ENCODE peak calls at places on chromosomes 1 and 21, in six cellular contexts. N is B cell; I is left kidney; J is mucosa of gallbladder; Y is activated CD8-positive, alpha-beta memory T cell treated with anti-CD3 and anti-CD28 coated beads for 48 hours; G is PC-9. Q is an unnamed sample.

GRCh38 chr1:185670187-185670627 is 64.0 kb upstream of the HMCN1 start:
- DNase-seq in G (peak; percentile 17), N (peak; percentile 24), I (peak; percentile 66), Y (no peak), J (peak; percentile 33), Q (no peak)

GRCh38 chr1:53505401-53505800 is 46.2 kb downstream of the DMRTB1 start:
- DNase-seq in I (no peak), Y (no peak), G (no peak), N (no peak), J (no peak), Q (no peak)

GRCh38 chr1:208243851-208244583 is at the start of gene PLXNA2:
- DNase-seq in J (peak; percentile 86), G (peak; percentile 81), N (peak; percentile 83), I (peak; percentile 90), Y (no peak), Q (peak; percentile 57)

GRCh38 chr1:245475116-245475515 is 320.3 kb downstream of the KIF26B start:
- DNase-seq in J (no peak), Y (no peak), I (no peak), N (no peak), G (no peak), Q (no peak)

GRCh38 chr1:167548059-167548932 is 5.3 kb downstream of the CREG1 start:
- DNase-seq in Y (no peak), N (no peak), I (no peak), G (no peak), J (no peak), Q (no peak)

GRCh38 chr1:91916811-91917460 is 31.0 kb upstream of the TGFBR3 start:
- DNase-seq in N (no peak), J (no peak), G (no peak), Y (no peak), I (no peak), Q (no peak)

GRCh38 chr1:162310337-162310736 is 66.3 kb downstream of the SPATA46 start:
- DNase-seq in N (no peak), G (no peak), J (no peak), I (peak; percentile 38), Y (no peak), Q (no peak)

GRCh38 chr1:87712261-87712674 is 383.6 kb downstream of the LMO4 start:
- DNase-seq in I (no peak), J (peak; percentile 22), Y (no peak), N (no peak), G (peak; percentile 7), Q (no peak)

GRCh38 chr1:179817789-179818188 is 59.8 kb downstream of the TOR1AIP2 start:
- DNase-seq in Y (no peak), G (no peak), N (no peak), I (no peak), J (peak; percentile 19), Q (no peak)

GRCh38 chr1:25735956-25736529 is 64.0 kb upstream of the SELENON start:
- DNase-seq in G (no peak), J (no peak), I (no peak), Y (no peak), N (no peak), Q (no peak)

GRCh38 chr1:36115200-36115669 is 9.8 kb downstream of the COL8A2 start:
- DNase-seq in I (peak; percentile 57), Y (no peak), J (no peak), G (peak; percentile 17), N (no peak), Q (no peak)

GRCh38 chr1:938088-938683 is 14.5 kb downstream of the SAMD11 start:
- DNase-seq in N (no peak), G (peak; percentile 67), I (peak; percentile 67), Y (no peak), J (peak; percentile 44), Q (no peak)

GRCh38 chr1:99652881-99653281 is 7.0 kb downstream of the PALMD start:
- DNase-seq in G (no peak), I (no peak), N (no peak), J (no peak), Y (no peak), Q (no peak)

GRCh38 chr21:37619464-37619974 is 252.9 kb downstream of the DYRK1A start:
- DNase-seq in J (no peak), G (no peak), N (no peak), I (no peak), Y (no peak), Q (no peak)

GRCh38 chr1:54377040-54377691 is 29.0 kb downstream of the SSBP3 start:
- DNase-seq in Y (no peak), G (peak; percentile 26), I (no peak), N (no peak), J (no peak), Q (no peak)

GRCh38 chr1:221725683-221726330 is 16.1 kb downstream of the DUSP10 start:
- DNase-seq in I (no peak), J (no peak), Y (no peak), G (no peak), N (peak; percentile 24), Q (no peak)

GRCh38 chr1:206738370-206739366 is 31.9 kb upstream of the IL19 start:
- DNase-seq in I (peak; percentile 54), J (no peak), G (peak; percentile 36), Y (no peak), N (no peak), Q (no peak)

GRCh38 chr21:37292946-37293345 is 25.8 kb upstream of the VPS26C start:
- DNase-seq in G (no peak), J (no peak), N (no peak), I (no peak), Y (no peak), Q (peak; percentile 1)

GRCh38 chr1:32919811-32920733 is 18.9 kb upstream of the TMEM54 start:
- DNase-seq in J (no peak), I (peak; percentile 70), Y (no peak), G (no peak), N (no peak), Q (no peak)

GRCh38 chr1:156845055-156845952 is 13.6 kb downstream of the INSRR start:
- DNase-seq in G (no peak), N (peak; percentile 52), J (no peak), I (peak; percentile 68), Y (no peak), Q (no peak)

GRCh38 chr1:55021965-55022546 is 17.3 kb upstream of the PCSK9 start:
- DNase-seq in N (peak; percentile 59), Y (peak; percentile 28), I (peak; percentile 96), J (peak; percentile 85), G (peak; percentile 92), Q (peak; percentile 85)

GRCh38 chr1:209368864-209369598 is 214.5 kb upstream of the CAMK1G start:
- DNase-seq in Y (no peak), G (peak; percentile 42), J (no peak), I (peak; percentile 40), N (no peak), Q (no peak)

GRCh38 chr1:60228253-60228594 is 154.7 kb upstream of the C1orf87 start:
- DNase-seq in Y (no peak), N (no peak), I (no peak), G (no peak), J (no peak), Q (no peak)

GRCh38 chr1:94729287-94729686 is 90.9 kb upstream of the SLC44A3 start:
- DNase-seq in G (no peak), I (no peak), Y (no peak), N (no peak), J (no peak), Q (no peak)

GRCh38 chr1:184480711-184481110 is 93.9 kb downstream of the C1orf21 start:
- DNase-seq in N (no peak), Y (no peak), I (no peak), J (no peak), G (no peak), Q (no peak)

GRCh38 chr1:94654031-94654430 is 112.5 kb upstream of the F3 start:
- DNase-seq in J (peak; percentile 60), Y (no peak), N (no peak), G (peak; percentile 64), I (peak; percentile 31), Q (no peak)

GRCh38 chr1:58406296-58407071 is 140.0 kb downstream of the OMA1 start:
- DNase-seq in I (no peak), Y (no peak), N (no peak), J (no peak), G (no peak), Q (no peak)

GRCh38 chr1:33903210-33903589 is 39.3 kb downstream of the HMGB4 start:
- DNase-seq in G (no peak), J (no peak), Y (no peak), I (peak; percentile 73), N (no peak), Q (peak; percentile 28)

GRCh38 chr21:44932366-44933181 is 7.3 kb upstream of the SLX9 start:
- DNase-seq in Y (no peak), J (no peak), G (peak; percentile 46), N (peak; percentile 96), I (peak; percentile 68), Q (peak; percentile 83)

GRCh38 chr1:4655674-4656532 is 1.5 kb downstream of the AJAP1 start:
- DNase-seq in I (peak; percentile 87), J (peak; percentile 29), Y (no peak), G (no peak), N (peak; percentile 45), Q (no peak)

GRCh38 chr1:31701137-31701736 is 2.6 kb downstream of the COL16A1 start:
- DNase-seq in N (no peak), J (peak; percentile 81), I (peak; percentile 77), Y (no peak), G (peak; percentile 91), Q (no peak)

GRCh38 chr1:200894712-200895447 is at the start of gene INAVA:
- DNase-seq in J (peak; percentile 66), I (peak; percentile 59), N (no peak), Y (no peak), G (peak; percentile 79), Q (no peak)

Q was measured in GM10248.